ENCODE peak calls at places on chromosomes 3 and 15, in five cellular contexts. K is neuronal stem cell, X is IMR-90, Q is H9, L is H1. U is an unnamed sample.

GRCh38 chr3:60086811-60087210 is 1037.0 kb upstream of the CFAP20DC start:
- DNase-seq in Q (no peak), L (no peak), X (peak), K (no peak), U (peak)

GRCh38 chr15:95987299-95987698 is 343.2 kb upstream of the NR2F2 start:
- DNase-seq in X (no peak), K (no peak), L (no peak), Q (no peak), U (no peak)

GRCh38 chr3:124149774-124150173 is 157.8 kb upstream of the ROPN1 start:
- DNase-seq in Q (no peak), X (no peak), L (no peak), K (no peak), U (no peak)

GRCh38 chr3:86653801-86654200 is 337.1 kb downstream of the VGLL3 start:
- DNase-seq in L (no peak), X (no peak), Q (no peak), K (peak), U (no peak)

GRCh38 chr15:45187894-45188830 is at the start of gene SHF:
- DNase-seq in L (peak), K (peak), Q (peak), X (peak), U (peak)

GRCh38 chr3:195129644-195130492 is 141.1 kb downstream of the XXYLT1 start:
- DNase-seq in Q (no peak), X (peak), K (no peak), L (no peak), U (no peak)

GRCh38 chr3:71973337-71974030 is 188.5 kb upstream of the PROK2 start:
- DNase-seq in K (no peak), Q (no peak), L (no peak), X (no peak), U (no peak)

GRCh38 chr3:171251842-171252241 is 208.4 kb downstream of the TNIK start:
- DNase-seq in L (no peak), K (no peak), X (no peak), Q (no peak), U (no peak)

GRCh38 chr3:4529901-4530588 is 36.9 kb downstream of the ITPR1 start:
- DNase-seq in L (no peak), X (no peak), Q (no peak), K (no peak), U (no peak)

GRCh38 chr15:52021892-52022540 is 3.0 kb downstream of the MAPK6 start:
- DNase-seq in X (no peak), Q (no peak), K (no peak), L (no peak), U (no peak)

GRCh38 chr15:68844856-68845550 is 24.3 kb upstream of the ANP32A start:
- DNase-seq in K (no peak), L (no peak), Q (no peak), X (no peak), U (no peak)

GRCh38 chr3:59526999-59527398 is 477.2 kb upstream of the CFAP20DC start:
- DNase-seq in X (no peak), K (no peak), Q (no peak), L (no peak), U (no peak)

GRCh38 chr3:48270306-48270705 is 29.4 kb downstream of the ZNF589 start:
- DNase-seq in X (no peak), L (no peak), Q (no peak), K (no peak), U (no peak)

GRCh38 chr3:129627350-129628168 is 21.1 kb upstream of the PLXND1 start:
- DNase-seq in K (peak), X (peak), Q (peak), L (peak), U (peak)

GRCh38 chr15:55846108-55846707 is 103.3 kb upstream of the PRTG start:
- DNase-seq in Q (peak), L (peak), X (peak), K (peak), U (peak)

GRCh38 chr3:52036222-52036694 is 20.1 kb downstream of the DUSP7 start:
- DNase-seq in L (no peak), K (no peak), Q (no peak), X (no peak), U (no peak)

GRCh38 chr3:126063358-126063965 is 20.5 kb downstream of the SLC41A3 start:
- DNase-seq in Q (no peak), L (no peak), X (no peak), K (no peak), U (no peak)

GRCh38 chr3:191499307-191500125 is 38.6 kb downstream of the PYDC2 start:
- DNase-seq in X (peak), Q (peak), L (peak), K (no peak), U (no peak)

GRCh38 chr15:35182841-35183479 is 97.9 kb upstream of the NANOGP8 start:
- DNase-seq in X (no peak), K (peak), Q (peak), L (peak), U (no peak)

GRCh38 chr3:62665627-62666433 is 209.4 kb downstream of the CADPS start:
- DNase-seq in L (peak), K (peak), X (peak), Q (peak), U (peak)

GRCh38 chr3:52524752-52525661 is 8.7 kb downstream of the NT5DC2 start:
- DNase-seq in X (no peak), Q (no peak), K (no peak), L (no peak), U (no peak)

GRCh38 chr3:190099099-190099498 is 21.6 kb downstream of the P3H2 start:
- DNase-seq in Q (no peak), L (no peak), K (no peak), X (no peak), U (no peak)

GRCh38 chr3:63763156-63763555 is 55.9 kb upstream of the C3orf49 start:
- DNase-seq in K (no peak), L (no peak), Q (no peak), X (no peak), U (no peak)

GRCh38 chr3:49609815-49610214 is 55.5 kb downstream of the BSN start:
- DNase-seq in K (no peak), Q (no peak), X (no peak), L (no peak), U (peak)

GRCh38 chr3:150248116-150248864 is 159.8 kb upstream of the TSC22D2 start:
- DNase-seq in X (peak), K (no peak), L (no peak), Q (no peak), U (peak)

GRCh38 chr3:49104052-49104426 is 518 bp downstream of the QARS1 start:
- DNase-seq in L (no peak), K (no peak), Q (no peak), X (no peak), U (no peak)

GRCh38 chr15:50116477-50116876 is 2.6 kb downstream of the ATP8B4 start:
- DNase-seq in K (no peak), X (peak), L (peak), Q (peak), U (peak)

GRCh38 chr3:24493951-24494615 is 567 bp downstream of the THRB start:
- DNase-seq in K (peak), Q (peak), X (no peak), L (peak), U (peak)

GRCh38 chr15:69324031-69324430 is 25.3 kb downstream of the PAQR5 start:
- DNase-seq in L (no peak), K (no peak), Q (no peak), X (no peak), U (no peak)

GRCh38 chr3:95341314-95341713 is 1278.5 kb downstream of the NSUN3 start:
- DNase-seq in Q (no peak), X (no peak), K (no peak), L (no peak), U (no peak)

GRCh38 chr3:101172516-101172915 is 147.9 kb downstream of the IMPG2 start:
- DNase-seq in Q (no peak), K (no peak), X (no peak), L (no peak), U (no peak)

GRCh38 chr3:128502712-128503111 is 9.7 kb upstream of the GATA2 start:
- DNase-seq in Q (peak), K (no peak), X (no peak), L (no peak), U (no peak)

GRCh38 chr3:171874251-171874679 is 31.1 kb downstream of the TMEM212 start:
- DNase-seq in K (no peak), Q (no peak), X (peak), L (no peak), U (peak)

GRCh38 chr15:59180946-59181345 is 25.7 kb upstream of the LDHAL6B start:
- DNase-seq in K (no peak), Q (no peak), L (no peak), X (peak), U (peak)

GRCh38 chr3:125589743-125590142 is 5.6 kb downstream of the OSBPL11 start:
- DNase-seq in K (no peak), X (no peak), Q (no peak), L (no peak), U (no peak)

GRCh38 chr3:185423178-185423577 is 60.2 kb downstream of the MAP3K13 start:
- DNase-seq in X (peak), K (no peak), L (no peak), Q (no peak), U (peak)

GRCh38 chr15:70409388-70409787 is 311.7 kb upstream of the TLE3 start:
- DNase-seq in Q (no peak), K (no peak), L (no peak), X (no peak), U (no peak)

GRCh38 chr3:49476563-49476962 is 6.5 kb downstream of the DAG1 start:
- DNase-seq in Q (no peak), L (no peak), K (no peak), X (no peak), U (no peak)

GRCh38 chr3:78941587-78941986 is 826.2 kb downstream of the ROBO1 start:
- DNase-seq in X (peak), Q (no peak), L (no peak), K (no peak), U (peak)

GRCh38 chr3:9225268-9225667 is 24.2 kb downstream of the SRGAP3 start:
- DNase-seq in L (no peak), Q (no peak), X (no peak), K (no peak), U (no peak)

GRCh38 chr15:80584561-80584964 is 110.5 kb upstream of the ABHD17C start:
- DNase-seq in X (no peak), Q (peak), K (no peak), L (no peak), U (no peak)
- H2AFZ ChIP-seq in X (no peak), Q (no peak), K (no peak), L (no peak), U (no peak)

GRCh38 chr3:181446741-181447140 is 265.0 kb upstream of the SOX2 start:
- DNase-seq in L (no peak), X (no peak), Q (no peak), K (no peak), U (no peak)
- H2BK15ac ChIP-seq in L (no peak), X (no peak), Q (no peak), K (no peak), U (no peak)

GRCh38 chr3:84836961-84837360 is 121.8 kb upstream of the CADM2 start:
- DNase-seq in L (peak), X (no peak), Q (peak), K (no peak), U (no peak)
- H2AFZ ChIP-seq in L (no peak), X (no peak), Q (no peak), K (no peak), U (no peak)

DNA sequence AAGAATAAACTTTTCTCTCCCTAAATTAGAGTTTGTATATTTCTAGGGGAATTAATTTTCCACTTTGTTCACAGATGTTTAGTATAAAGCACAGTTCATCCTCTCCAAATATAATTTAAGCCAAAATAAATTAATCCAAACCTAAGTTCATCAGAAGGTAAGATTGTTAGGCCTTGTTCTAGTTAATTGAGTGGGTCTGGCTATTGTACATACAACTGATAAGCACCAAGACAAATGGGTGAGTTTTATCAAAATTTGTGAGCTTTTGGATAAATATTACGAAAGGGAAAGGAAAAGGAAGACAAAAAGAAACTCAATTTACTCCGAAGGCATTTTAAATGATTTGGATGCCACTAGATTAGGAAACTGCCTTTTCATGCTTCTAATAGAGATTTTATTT is 304.1 kb downstream of the ZNF385D start:
- DNase-seq in K (no peak), Q (no peak), X (no peak), L (no peak), U (no peak)
- H2BK15ac ChIP-seq in K (no peak), Q (no peak), X (no peak), L (no peak), U (no peak)

GRCh38 chr3:179347108-179347382 is 464 bp upstream of the MFN1 start:
- DNase-seq in L (no peak), X (no peak), Q (no peak), K (no peak), U (no peak)
- H2AFZ ChIP-seq in L (no peak), X (peak), Q (peak), K (peak), U (no peak)

GRCh38 chr3:65344846-65345245 is 657.0 kb upstream of the ADAMTS9 start:
- DNase-seq in Q (no peak), X (no peak), L (no peak), K (no peak), U (no peak)
- H2BK15ac ChIP-seq in Q (no peak), X (no peak), L (no peak), K (no peak), U (no peak)

GRCh38 chr3:187290561-187290960 is 976 bp downstream of the MASP1 start:
- DNase-seq in Q (no peak), L (no peak), X (no peak), K (no peak), U (peak)

GRCh38 chr3:187292631-187293513 is 1.3 kb upstream of the MASP1 start:
- DNase-seq in L (no peak), K (no peak), X (peak), Q (no peak), U (peak)

GRCh38 chr3:187292186-187292585 is 649 bp upstream of the MASP1 start:
- DNase-seq in X (no peak), Q (no peak), K (no peak), L (no peak), U (peak)

GRCh38 chr3:187291001-187291511 is 481 bp downstream of the MASP1 start:
- DNase-seq in Q (peak), X (peak), L (peak), K (no peak), U (peak)

DNA sequence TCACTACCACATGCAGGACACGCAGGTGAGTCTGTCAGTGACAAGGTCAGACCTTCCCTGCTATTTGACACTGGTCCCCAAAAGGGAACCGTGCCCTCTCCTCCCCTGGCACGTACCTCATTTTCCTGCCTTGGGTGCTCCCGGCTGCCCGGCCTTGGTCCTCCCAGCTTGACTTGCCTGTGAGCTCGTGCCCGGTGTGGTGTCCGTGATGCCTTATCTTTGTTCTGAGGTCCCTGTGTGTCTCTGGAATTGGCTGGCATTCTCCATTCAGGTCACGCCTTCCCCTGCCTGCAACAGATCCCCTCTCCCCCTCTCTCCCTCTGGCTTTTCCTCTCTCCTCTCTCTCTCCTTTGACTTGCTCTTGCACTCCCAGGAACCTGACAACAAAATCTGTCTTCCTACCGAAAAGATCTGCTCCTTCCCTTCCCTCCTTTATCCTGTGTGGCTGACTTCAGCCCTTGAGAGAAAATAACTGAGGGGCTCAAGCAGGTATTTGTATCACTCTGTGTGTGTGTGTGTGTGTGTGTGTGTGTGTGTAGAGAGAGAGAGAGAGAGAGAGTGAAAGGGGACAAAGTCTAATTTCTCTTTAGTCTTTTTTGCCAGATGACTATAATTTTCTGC is at the start of gene MASP1:
- DNase-seq in X (peak), Q (peak), L (no peak), K (peak), U (peak)
- H2AFZ ChIP-seq in X (peak), Q (no peak), L (peak), K (peak), U (peak)

GRCh38 chr3:141368062-141368924 is at the start of gene ZBTB38:
- DNase-seq in X (peak), L (peak), K (peak), Q (peak), U (peak)
- H2BK15ac ChIP-seq in X (peak), L (peak), K (peak), Q (no peak), U (peak)

DNA sequence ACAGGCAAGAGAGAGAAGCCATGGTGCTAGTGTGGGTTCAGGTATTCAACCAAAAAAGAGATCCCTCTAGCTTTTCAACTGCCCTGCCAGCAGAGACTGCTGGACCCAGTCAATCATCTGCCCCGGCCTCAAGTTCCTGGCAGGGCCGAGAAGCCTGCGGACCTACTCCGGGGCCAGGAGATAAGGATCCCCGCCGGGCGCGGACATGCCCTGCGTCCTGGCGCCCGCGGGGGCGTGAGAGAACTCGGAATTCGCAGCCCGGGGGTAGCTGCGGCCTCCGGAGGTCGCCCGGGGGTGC is 821 bp upstream of the MAGI1 start:
- DNase-seq in L (no peak), X (no peak), K (no peak), Q (peak), U (peak)
- H2AFZ ChIP-seq in L (peak), X (peak), K (peak), Q (no peak), U (peak)

GRCh38 chr15:98647026-98647773 is 1.1 kb upstream of the IGF1R start:
- DNase-seq in X (peak), L (peak), Q (peak), K (peak), U (peak)
- H2BK15ac ChIP-seq in X (no peak), L (no peak), Q (no peak), K (no peak), U (peak)